ENCODE peak calls at places on chromosomes 13 and 19, in five cellular contexts. O is spleen, Z is GM12878, A is uterus, I is IMR-90. N is an unnamed sample.

GRCh38 chr13:99199541-99200432 is 867 bp upstream of the UBAC2 start:
- DNase-seq in O (no peak), Z (no peak), A (no peak), I (no peak), N (no peak)

GRCh38 chr13:98456423-98456845 is 120.5 kb downstream of the STK24 start:
- DNase-seq in O (no peak), Z (no peak), A (no peak), I (no peak), N (no peak)

GRCh38 chr19:45809643-45810159 is 5.4 kb downstream of the RSPH6A start:
- DNase-seq in O (no peak), Z (no peak), A (no peak), I (peak; percentile 83), N (no peak)

GRCh38 chr13:105979586-105979985 is 555.9 kb downstream of the EFNB2 start:
- DNase-seq in O (no peak), Z (no peak), A (no peak), I (no peak), N (no peak)

GRCh38 chr19:55549500-55550320 is 4.4 kb upstream of the SBK3 start:
- DNase-seq in O (no peak), Z (no peak), A (no peak), I (peak; percentile 93), N (no peak)

GRCh38 chr13:110575322-110576069 is 14.0 kb upstream of the RAB20 start:
- DNase-seq in O (peak; percentile 83), Z (peak; percentile 43), A (no peak), I (peak; percentile 48), N (no peak)

GRCh38 chr13:98511435-98511834 is 65.5 kb downstream of the STK24 start:
- DNase-seq in O (no peak), Z (no peak), A (no peak), I (no peak), N (no peak)

GRCh38 chr13:35256459-35257148 is 219.9 kb downstream of the MAB21L1 start:
- DNase-seq in O (no peak), Z (no peak), A (no peak), I (no peak), N (no peak)

GRCh38 chr19:33771308-33772101 is 25.2 kb upstream of the KCTD15 start:
- DNase-seq in O (peak; percentile 87), Z (no peak), A (peak; percentile 29), I (peak; percentile 41), N (no peak)

GRCh38 chr13:34567558-34567957 is 374.5 kb upstream of the NBEA start:
- DNase-seq in O (no peak), Z (no peak), A (no peak), I (no peak), N (no peak)

GRCh38 chr19:7004313-7004931 is 16.8 kb downstream of the MBD3L2B start:
- DNase-seq in O (no peak), Z (no peak), A (no peak), I (peak; percentile 18), N (no peak)

GRCh38 chr13:31053098-31053497 is 108.6 kb downstream of the HSPH1 start:
- DNase-seq in O (no peak), Z (no peak), A (no peak), I (peak; percentile 37), N (no peak)

GRCh38 chr19:31334101-31334848 is 15.0 kb downstream of the TSHZ3 start:
- DNase-seq in O (no peak), Z (no peak), A (peak; percentile 10), I (peak; percentile 74), N (no peak)

GRCh38 chr13:111117289-111117688 is 2.2 kb downstream of the ARHGEF7 start:
- DNase-seq in O (no peak), Z (no peak), A (no peak), I (no peak), N (no peak)

GRCh38 chr13:26280295-26280694 is 26.4 kb downstream of the CDK8 start:
- DNase-seq in O (no peak), Z (no peak), A (no peak), I (peak; percentile 70), N (no peak)

GRCh38 chr13:105196052-105196451 is 1339.4 kb downstream of the EFNB2 start:
- DNase-seq in O (no peak), Z (no peak), A (no peak), I (peak; percentile 58), N (no peak)

GRCh38 chr19:3183721-3184641 is 1.7 kb upstream of the NCLN start:
- DNase-seq in O (no peak), Z (no peak), A (no peak), I (no peak), N (no peak)

GRCh38 chr19:3186377-3186688 is 603 bp downstream of the NCLN start:
- DNase-seq in O (peak; percentile 92), Z (no peak), A (no peak), I (no peak), N (no peak)

GRCh38 chr19:3184847-3185481 is 766 bp upstream of the NCLN start:
- DNase-seq in O (peak; percentile 89), Z (no peak), A (peak; percentile 80), I (no peak), N (peak; percentile 51)

GRCh38 chr19:3186891-3187661 is 1.3 kb downstream of the NCLN start:
- DNase-seq in O (no peak), Z (no peak), A (no peak), I (no peak), N (no peak)

GRCh38 chr19:3185482-3186376 is at the start of gene NCLN:
- DNase-seq in O (peak; percentile 98), Z (peak; percentile 92), A (peak; percentile 95), I (peak; percentile 91), N (peak; percentile 86)
- TF ChIP-seq POLR2A in O (peak; percentile 80), Z (peak; percentile 75), A (no peak), I (no peak), N (no peak)

DNA sequence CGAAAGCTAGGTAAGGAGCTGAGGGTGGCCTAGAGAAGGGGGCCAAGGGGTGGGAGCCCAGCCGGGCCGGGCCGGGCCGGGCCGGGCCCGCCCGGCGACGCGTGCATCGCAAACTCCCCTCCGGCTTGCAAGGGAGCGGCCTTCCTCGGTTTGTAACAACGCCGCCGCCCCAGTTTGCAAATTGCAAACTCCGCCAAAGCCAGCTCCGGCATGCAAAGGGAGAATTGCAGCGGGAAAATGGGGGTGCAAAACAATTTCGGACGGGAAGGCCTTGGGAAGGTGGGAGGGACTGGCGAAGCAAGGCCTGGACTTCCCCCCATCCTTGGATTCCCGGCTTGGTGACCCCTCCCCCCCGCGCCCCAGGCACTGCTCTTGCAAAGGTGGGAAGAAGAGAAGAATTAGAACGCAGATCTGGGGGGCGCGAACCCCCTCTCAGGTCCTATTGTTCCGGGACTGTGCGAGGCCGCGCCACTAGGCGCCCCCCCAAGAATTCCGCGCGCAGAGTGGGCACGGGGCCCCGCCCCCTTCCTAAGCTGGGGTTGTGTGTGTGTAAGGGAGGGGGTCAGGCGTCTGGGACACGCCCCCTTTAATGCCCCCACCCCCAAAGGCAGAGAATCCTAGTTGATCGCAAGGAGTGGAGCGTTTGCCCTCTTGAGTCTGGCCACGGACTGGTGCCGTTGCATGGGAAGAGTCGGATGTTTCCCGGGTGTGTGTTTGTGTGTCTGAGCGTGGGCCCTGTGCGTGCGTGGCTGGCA is 926 bp downstream of the PRR12 start:
- DNase-seq in O (peak; percentile 89), Z (no peak), A (peak; percentile 51), I (peak; percentile 26), N (no peak)
- H3K27ac ChIP-seq in O (peak overlapping the region; percentile 92), Z (peak overlapping the region; percentile 72), A (peak overlapping the region; percentile 91), I (peak overlapping the region; percentile 97), N (peak overlapping the region; percentile 90)

GRCh38 chr19:12545267-12545666 is 6.0 kb downstream of the ZNF564 start:
- DNase-seq in O (no peak), Z (no peak), A (no peak), I (no peak), N (no peak)

GRCh38 chr19:12555456-12555930 is 4.2 kb upstream of the ZNF564 start:
- DNase-seq in O (peak; percentile 77), Z (no peak), A (no peak), I (no peak), N (no peak)

GRCh38 chr19:12546068-12546467 is 5.2 kb downstream of the ZNF564 start:
- DNase-seq in O (no peak), Z (no peak), A (no peak), I (no peak), N (no peak)

GRCh38 chr19:12546903-12547302 is 4.4 kb downstream of the ZNF564 start:
- DNase-seq in O (no peak), Z (no peak), A (no peak), I (no peak), N (no peak)

GRCh38 chr19:12550951-12551832 is at the start of gene ZNF564:
- DNase-seq in O (peak; percentile 96), Z (peak; percentile 99), A (peak; percentile 96), I (peak; percentile 98), N (peak; percentile 96)
- H3K4me1 ChIP-seq in O (peaks cover 55% of the 10 kb centered on the region), Z (peaks cover 6% of the 10 kb centered on the region), A (peaks cover 7% of the 10 kb centered on the region), I (no peaks in the 10 kb centered on the region), N (no peaks in the 10 kb centered on the region)

GRCh38 chr13:52652170-52652979 is at the start of gene SUGT1:
- DNase-seq in O (peak; percentile 100), Z (peak; percentile 92), A (peak; percentile 96), I (peak; percentile 97), N (peak; percentile 93)
- TF ChIP-seq POLR2A in O (no peak), Z (peak; percentile 79), A (peak; percentile 69), I (peak; percentile 91), N (peak; percentile 47)

GRCh38 chr19:4328243-4328990 is 10.2 kb downstream of the STAP2 start:
- DNase-seq in O (peak; percentile 98), Z (peak; percentile 75), A (peak; percentile 97), I (peak; percentile 74), N (peak; percentile 86)
- H3K27ac ChIP-seq in O (peak overlapping the region; percentile 58), Z (no peak overlapping the region), A (peak overlapping the region; percentile 7), I (no peak overlapping the region), N (no peak overlapping the region)

GRCh38 chr19:18840288-18841260 is 8.8 kb downstream of the UPF1 start:
- DNase-seq in O (no peak), Z (no peak), A (no peak), I (no peak), N (no peak)

GRCh38 chr19:18842166-18842565 is 10.4 kb downstream of the UPF1 start:
- DNase-seq in O (no peak), Z (no peak), A (no peak), I (no peak), N (no peak)

GRCh38 chr19:18843960-18844359 is 12.2 kb downstream of the UPF1 start:
- DNase-seq in O (no peak), Z (no peak), A (no peak), I (no peak), N (no peak)

GRCh38 chr19:18841400-18841799 is 9.6 kb downstream of the UPF1 start:
- DNase-seq in O (no peak), Z (no peak), A (no peak), I (no peak), N (no peak)

DNA sequence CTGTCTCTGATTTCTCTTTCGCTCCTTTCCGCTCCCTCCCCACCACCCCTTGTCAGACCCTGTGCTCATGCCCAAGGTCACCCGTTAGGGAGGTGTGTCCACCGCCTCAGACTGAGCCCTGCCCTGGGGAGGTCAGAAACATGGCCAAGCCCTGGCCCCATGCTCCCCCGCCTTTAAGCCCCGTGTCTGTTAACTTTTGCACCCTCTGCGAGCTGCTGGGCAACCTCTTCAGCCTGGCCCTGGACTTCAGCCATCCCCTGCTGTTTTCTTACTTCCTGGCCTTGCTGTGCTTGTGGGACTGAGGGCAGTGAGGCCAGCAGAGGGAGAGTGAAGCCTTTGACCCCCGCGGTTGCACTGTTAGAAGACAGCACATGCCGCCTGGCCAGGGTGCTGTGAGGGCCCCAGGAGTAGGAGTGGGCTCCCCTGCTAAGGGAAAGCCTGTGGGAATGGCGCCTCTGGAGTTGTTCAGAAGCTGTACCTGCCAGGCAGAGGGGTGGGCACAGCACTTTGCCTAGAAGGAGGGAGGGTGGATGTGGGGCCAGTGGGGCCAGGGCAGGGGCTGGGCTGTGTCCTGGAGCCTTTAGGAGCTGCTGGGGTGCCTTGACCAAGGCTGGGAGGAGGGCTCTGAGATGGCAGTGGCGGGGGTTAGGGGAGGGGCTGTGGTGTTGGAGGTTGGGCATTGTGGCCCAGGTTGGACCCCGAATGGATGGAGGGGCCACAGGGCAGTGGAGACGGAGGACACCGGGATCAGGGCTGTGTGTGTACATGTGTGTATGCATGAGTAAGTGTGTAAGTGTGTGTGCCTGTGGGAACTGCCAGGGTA is 7.9 kb downstream of the UPF1 start:
- DNase-seq in O (no peak), Z (no peak), A (no peak), I (no peak), N (no peak)
- H3K4me1 ChIP-seq in O (peaks cover 96% of the 10 kb centered on the region), Z (peaks cover 44% of the 10 kb centered on the region), A (peaks cover 22% of the 10 kb centered on the region), I (peaks cover 30% of the 10 kb centered on the region), N (peaks cover 23% of the 10 kb centered on the region)